ENCODE peak calls at places on chromosomes 2 and 18, in four cellular contexts. One of them, this sample, is unnamed.

GRCh38 chr2:8977758-8978157 is 25.7 kb downstream of the MBOAT2 start:
- DNase-seq in pancreas: no peak
- DNase-seq in uterus: no peak
- DNase-seq in CD4-positive, alpha-beta T cell: no peak
- DNase-seq in this sample: no peak

GRCh38 chr2:138276367-138276766 is 225.2 kb upstream of the SPOPL start:
- DNase-seq in pancreas: no peak
- DNase-seq in uterus: no peak
- DNase-seq in CD4-positive, alpha-beta T cell: no peak
- DNase-seq in this sample: no peak

GRCh38 chr2:37154790-37155189 is 2.0 kb downstream of the EIF2AK2 start:
- DNase-seq in pancreas: no peak
- DNase-seq in uterus: no peak
- DNase-seq in CD4-positive, alpha-beta T cell: no peak
- DNase-seq in this sample: no peak

GRCh38 chr18:72727038-72727690 is 140.6 kb downstream of the NETO1 start:
- DNase-seq in pancreas: no peak
- DNase-seq in uterus: no peak
- DNase-seq in CD4-positive, alpha-beta T cell: no peak
- DNase-seq in this sample: no peak

GRCh38 chr2:26615336-26616031 is 25.7 kb downstream of the CIB4 start:
- DNase-seq in pancreas: no peak
- DNase-seq in uterus: no peak
- DNase-seq in CD4-positive, alpha-beta T cell: no peak
- DNase-seq in this sample: no peak

GRCh38 chr2:226333388-226333787 is 466.2 kb downstream of the IRS1 start:
- DNase-seq in pancreas: no peak
- DNase-seq in uterus: no peak
- DNase-seq in CD4-positive, alpha-beta T cell: no peak
- DNase-seq in this sample: no peak

GRCh38 chr2:29317801-29318485 is 202.7 kb downstream of the CLIP4 start:
- DNase-seq in pancreas: no peak
- DNase-seq in uterus: no peak
- DNase-seq in CD4-positive, alpha-beta T cell: no peak
- DNase-seq in this sample: no peak

GRCh38 chr2:170843656-170844055 is 27.0 kb downstream of the GAD1 start:
- DNase-seq in pancreas: no peak
- DNase-seq in uterus: no peak
- DNase-seq in CD4-positive, alpha-beta T cell: no peak
- DNase-seq in this sample: no peak

GRCh38 chr2:189874571-189875320 is 90.5 kb downstream of the PMS1 start:
- DNase-seq in pancreas: no peak
- DNase-seq in uterus: no peak
- DNase-seq in CD4-positive, alpha-beta T cell: no peak
- DNase-seq in this sample: no peak

GRCh38 chr2:240237609-240238151 is 97.2 kb upstream of the OTOS start:
- DNase-seq in pancreas: peak; percentile 93
- DNase-seq in uterus: no peak
- DNase-seq in CD4-positive, alpha-beta T cell: no peak
- DNase-seq in this sample: peak; percentile 81

GRCh38 chr2:145161656-145162055 is 641.7 kb upstream of the ZEB2 start:
- DNase-seq in pancreas: no peak
- DNase-seq in uterus: no peak
- DNase-seq in CD4-positive, alpha-beta T cell: no peak
- DNase-seq in this sample: no peak

GRCh38 chr2:122167561-122167960 is 412.1 kb downstream of the TSN start:
- DNase-seq in pancreas: no peak
- DNase-seq in uterus: no peak
- DNase-seq in CD4-positive, alpha-beta T cell: no peak
- DNase-seq in this sample: no peak

GRCh38 chr2:233353769-233354499 is at the start of gene DGKD:
- DNase-seq in pancreas: peak; percentile 45
- DNase-seq in uterus: peak; percentile 38
- DNase-seq in CD4-positive, alpha-beta T cell: peak; percentile 44
- DNase-seq in this sample: no peak

GRCh38 chr2:127514485-127514884 is 11.8 kb downstream of the IWS1 start:
- DNase-seq in pancreas: no peak
- DNase-seq in uterus: no peak
- DNase-seq in CD4-positive, alpha-beta T cell: no peak
- DNase-seq in this sample: no peak

GRCh38 chr2:217846321-217846743 is 156.5 kb downstream of the TNS1 start:
- DNase-seq in pancreas: no peak
- DNase-seq in uterus: no peak
- DNase-seq in CD4-positive, alpha-beta T cell: no peak
- DNase-seq in this sample: peak; percentile 83

GRCh38 chr2:211373203-211373602 is 816.8 kb downstream of the CPS1 start:
- DNase-seq in pancreas: no peak
- DNase-seq in uterus: no peak
- DNase-seq in CD4-positive, alpha-beta T cell: no peak
- DNase-seq in this sample: no peak

GRCh38 chr2:39913648-39914456 is 134.8 kb upstream of the THUMPD2 start:
- DNase-seq in pancreas: no peak
- DNase-seq in uterus: no peak
- DNase-seq in CD4-positive, alpha-beta T cell: no peak
- DNase-seq in this sample: no peak

GRCh38 chr2:75506131-75506697 is 54.5 kb downstream of the EVA1A start:
- DNase-seq in pancreas: no peak
- DNase-seq in uterus: no peak
- DNase-seq in CD4-positive, alpha-beta T cell: no peak
- DNase-seq in this sample: no peak

GRCh38 chr18:56973487-56973886 is 173.4 kb upstream of the BOD1L2 start:
- DNase-seq in pancreas: no peak
- DNase-seq in uterus: no peak
- DNase-seq in CD4-positive, alpha-beta T cell: no peak
- DNase-seq in this sample: no peak

GRCh38 chr2:15259356-15259756 is 301.8 kb downstream of the NBAS start:
- DNase-seq in pancreas: peak; percentile 6
- DNase-seq in uterus: no peak
- DNase-seq in CD4-positive, alpha-beta T cell: no peak
- DNase-seq in this sample: no peak

GRCh38 chr2:70889716-70890037 is 46.0 kb upstream of the ATP6V1B1 start:
- DNase-seq in pancreas: no peak
- DNase-seq in uterus: no peak
- DNase-seq in CD4-positive, alpha-beta T cell: no peak
- DNase-seq in this sample: no peak

GRCh38 chr18:36734589-36734988 is 94.2 kb downstream of the TPGS2 start:
- DNase-seq in pancreas: no peak
- DNase-seq in uterus: no peak
- DNase-seq in CD4-positive, alpha-beta T cell: no peak
- DNase-seq in this sample: no peak

GRCh38 chr2:178420463-178420990 is 30.4 kb downstream of the PRKRA start:
- DNase-seq in pancreas: no peak
- DNase-seq in uterus: no peak
- DNase-seq in CD4-positive, alpha-beta T cell: no peak
- DNase-seq in this sample: no peak

GRCh38 chr2:11775384-11775783 is 29.0 kb downstream of the LPIN1 start:
- DNase-seq in pancreas: no peak
- DNase-seq in uterus: no peak
- DNase-seq in CD4-positive, alpha-beta T cell: no peak
- DNase-seq in this sample: no peak

GRCh38 chr2:119681196-119681867 is 2.3 kb downstream of the TMEM177 start:
- DNase-seq in pancreas: no peak
- DNase-seq in uterus: no peak
- DNase-seq in CD4-positive, alpha-beta T cell: no peak
- DNase-seq in this sample: no peak

GRCh38 chr2:165008916-165009315 is 53.6 kb upstream of the SLC38A11 start:
- DNase-seq in pancreas: no peak
- DNase-seq in uterus: no peak
- DNase-seq in CD4-positive, alpha-beta T cell: no peak
- DNase-seq in this sample: no peak

GRCh38 chr2:23445450-23445868 is 60.5 kb downstream of the KLHL29 start:
- DNase-seq in pancreas: no peak
- DNase-seq in uterus: no peak
- DNase-seq in CD4-positive, alpha-beta T cell: no peak
- DNase-seq in this sample: no peak

GRCh38 chr2:33214436-33214835 is 262.0 kb upstream of the RASGRP3 start:
- DNase-seq in pancreas: peak; percentile 20
- DNase-seq in uterus: no peak
- DNase-seq in CD4-positive, alpha-beta T cell: no peak
- DNase-seq in this sample: peak; percentile 24

DNA sequence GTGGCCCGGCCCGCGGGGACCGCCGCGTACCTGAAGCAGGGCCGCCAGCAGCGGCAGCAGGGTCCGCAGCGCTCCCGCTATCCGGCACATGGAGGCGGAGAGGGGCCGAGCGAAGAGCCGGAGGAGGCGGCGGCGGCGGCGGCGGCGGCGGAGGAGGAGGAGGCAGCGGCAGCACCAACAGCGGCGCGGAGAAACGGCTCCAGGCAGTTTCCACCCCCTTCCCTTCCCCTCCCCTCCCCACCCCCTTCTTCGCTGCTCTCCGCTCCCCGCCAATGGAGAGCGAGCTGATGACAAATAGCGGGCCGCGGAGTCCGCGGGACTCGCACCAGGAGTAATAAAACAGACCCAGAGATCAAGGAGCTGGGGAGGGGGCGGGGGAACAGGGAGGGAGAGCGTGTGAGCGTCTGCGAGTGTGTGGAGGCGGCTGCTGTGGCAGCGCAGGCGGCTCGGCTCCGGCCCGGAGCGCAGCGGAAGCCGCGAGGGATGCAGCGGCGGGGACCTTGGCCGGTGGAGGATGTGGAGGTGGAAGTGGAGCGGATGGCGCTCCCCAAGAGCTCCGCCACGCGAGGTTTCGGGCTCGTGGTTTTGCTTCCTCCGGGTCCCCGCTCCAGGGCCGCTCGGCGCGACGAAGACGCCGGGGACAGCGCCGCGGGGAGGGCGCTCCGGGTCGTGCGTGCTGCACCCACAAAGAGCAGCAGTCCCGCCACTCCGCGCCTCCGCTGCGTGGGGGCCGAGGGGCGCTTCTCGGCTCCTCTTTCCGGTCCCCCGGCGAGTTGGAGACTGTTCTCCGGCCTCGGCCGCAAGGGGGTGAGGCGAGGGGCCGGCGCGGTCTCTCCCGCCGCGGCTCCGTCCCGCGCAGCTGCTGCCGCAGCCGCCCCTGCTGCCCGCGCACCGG is at the start of gene CDH2:
- DNase-seq in pancreas: no peak
- DNase-seq in uterus: peak; percentile 20
- DNase-seq in CD4-positive, alpha-beta T cell: no peak
- DNase-seq in this sample: no peak
- TF ChIP-seq CTCF in pancreas: no peak
- TF ChIP-seq CTCF in uterus: no peak
- TF ChIP-seq CTCF in CD4-positive, alpha-beta T cell: no peak
- TF ChIP-seq CTCF in this sample: no peak

GRCh38 chr18:77977331-77977730 is 727.7 kb downstream of the GALR1 start:
- DNase-seq in pancreas: no peak
- DNase-seq in uterus: no peak
- DNase-seq in CD4-positive, alpha-beta T cell: no peak
- DNase-seq in this sample: no peak

GRCh38 chr18:77970814-77971213 is 721.2 kb downstream of the GALR1 start:
- DNase-seq in pancreas: no peak
- DNase-seq in uterus: no peak
- DNase-seq in CD4-positive, alpha-beta T cell: no peak
- DNase-seq in this sample: no peak

GRCh38 chr18:77974329-77974728 is 724.7 kb downstream of the GALR1 start:
- DNase-seq in pancreas: no peak
- DNase-seq in uterus: no peak
- DNase-seq in CD4-positive, alpha-beta T cell: no peak
- DNase-seq in this sample: no peak

GRCh38 chr18:77967791-77968190 is 718.1 kb downstream of the GALR1 start:
- DNase-seq in pancreas: no peak
- DNase-seq in uterus: no peak
- DNase-seq in CD4-positive, alpha-beta T cell: no peak
- DNase-seq in this sample: no peak

DNA sequence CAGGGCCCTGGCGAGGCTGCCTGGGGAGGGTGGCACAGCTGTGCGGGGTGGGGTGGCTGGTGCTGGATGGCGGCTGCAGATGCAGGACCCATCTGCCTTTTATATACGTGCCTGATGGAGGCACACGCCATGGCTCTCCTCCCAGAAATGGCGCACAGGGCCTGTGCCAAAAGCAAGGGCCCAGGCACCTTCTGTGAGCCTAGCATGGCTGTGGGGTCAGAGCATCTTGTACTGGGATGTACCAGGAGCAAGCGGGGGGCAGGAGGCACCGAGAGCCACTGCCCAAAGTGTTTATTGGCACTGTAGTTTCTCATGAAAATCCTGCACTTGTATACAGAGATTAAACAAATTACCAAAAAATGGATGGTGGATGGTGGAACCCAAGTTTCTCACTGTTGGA is 724.1 kb downstream of the GALR1 start:
- DNase-seq in pancreas: no peak
- DNase-seq in uterus: no peak
- DNase-seq in CD4-positive, alpha-beta T cell: no peak
- DNase-seq in this sample: no peak
- TF ChIP-seq CTCF in pancreas: no peak
- TF ChIP-seq CTCF in uterus: no peak
- TF ChIP-seq CTCF in CD4-positive, alpha-beta T cell: no peak
- TF ChIP-seq CTCF in this sample: no peak

GRCh38 chr18:5104246-5104645 is 92.8 kb downstream of the AKAIN1 start:
- DNase-seq in pancreas: no peak
- DNase-seq in uterus: no peak
- DNase-seq in CD4-positive, alpha-beta T cell: no peak
- DNase-seq in this sample: no peak

GRCh38 chr18:5107990-5108389 is 89.1 kb downstream of the AKAIN1 start:
- DNase-seq in pancreas: no peak
- DNase-seq in uterus: no peak
- DNase-seq in CD4-positive, alpha-beta T cell: no peak
- DNase-seq in this sample: no peak

GRCh38 chr18:5103286-5103685 is 93.8 kb downstream of the AKAIN1 start:
- DNase-seq in pancreas: no peak
- DNase-seq in uterus: no peak
- DNase-seq in CD4-positive, alpha-beta T cell: no peak
- DNase-seq in this sample: no peak

GRCh38 chr18:5103693-5104092 is 93.4 kb downstream of the AKAIN1 start:
- DNase-seq in pancreas: no peak
- DNase-seq in uterus: no peak
- DNase-seq in CD4-positive, alpha-beta T cell: no peak
- DNase-seq in this sample: no peak

GRCh38 chr18:5106730-5107129 is 90.3 kb downstream of the AKAIN1 start:
- DNase-seq in pancreas: no peak
- DNase-seq in uterus: no peak
- DNase-seq in CD4-positive, alpha-beta T cell: no peak
- DNase-seq in this sample: no peak
- TF ChIP-seq CTCF in pancreas: no peak
- TF ChIP-seq CTCF in uterus: no peak
- TF ChIP-seq CTCF in CD4-positive, alpha-beta T cell: peak; percentile 39
- TF ChIP-seq CTCF in this sample: no peak

GRCh38 chr2:216520156-216520555 is 21.5 kb downstream of the RPL37A start:
- DNase-seq in pancreas: no peak
- DNase-seq in uterus: no peak
- DNase-seq in CD4-positive, alpha-beta T cell: no peak
- DNase-seq in this sample: no peak
- TF ChIP-seq CTCF in pancreas: no peak
- TF ChIP-seq CTCF in uterus: no peak
- TF ChIP-seq CTCF in CD4-positive, alpha-beta T cell: no peak
- TF ChIP-seq CTCF in this sample: no peak

This sample was measured in tibial artery.